ENCODE peak calls at places on chromosomes 13 and 19, in four cellular contexts. A, X, M and I are unnamed samples.

GRCh38 chr19:19434483-19435045 is 29.1 kb downstream of the GATAD2A start:
- DNase-seq in A (no peak), X (peak), M (no peak), I (no peak)

GRCh38 chr19:674282-675151 is 1.7 kb upstream of the FSTL3 start:
- DNase-seq in A (no peak), X (no peak), M (no peak), I (no peak)

GRCh38 chr19:15330801-15331418 is 1.4 kb downstream of the BRD4 start:
- DNase-seq in A (peak), X (no peak), M (peak), I (no peak)

GRCh38 chr13:44498969-44499368 is 77.2 kb downstream of the TSC22D1 start:
- DNase-seq in A (no peak), X (no peak), M (no peak), I (no peak)

GRCh38 chr19:3270908-3271307 is 46.4 kb downstream of the CELF5 start:
- DNase-seq in A (peak), X (no peak), M (no peak), I (no peak)

GRCh38 chr13:21987793-21988192 is 316.9 kb downstream of the FGF9 start:
- DNase-seq in A (no peak), X (no peak), M (no peak), I (no peak)

GRCh38 chr19:39413269-39413902 is 917 bp downstream of the PLEKHG2 start:
- DNase-seq in A (no peak), X (peak), M (peak), I (no peak)

GRCh38 chr19:46609511-46610412 is 8.6 kb downstream of the CALM3 start:
- DNase-seq in A (no peak), X (peak), M (no peak), I (no peak)

GRCh38 chr19:7743425-7743841 is 3.9 kb downstream of the CD209 start:
- DNase-seq in A (no peak), X (peak), M (no peak), I (no peak)

GRCh38 chr13:96710166-96710866 is 284.0 kb downstream of the OXGR1 start:
- DNase-seq in A (no peak), X (no peak), M (no peak), I (no peak)

GRCh38 chr13:40495620-40496001 is 170.8 kb downstream of the FOXO1 start:
- DNase-seq in A (no peak), X (no peak), M (no peak), I (no peak)

GRCh38 chr19:5308471-5309437 is 31.9 kb downstream of the PTPRS start:
- DNase-seq in A (peak), X (peak), M (peak), I (no peak)

GRCh38 chr19:23415034-23415433 is 19.8 kb upstream of the ZNF91 start:
- DNase-seq in A (no peak), X (no peak), M (peak), I (no peak)

GRCh38 chr19:5645409-5645808 is 22.5 kb downstream of the SAFB start:
- DNase-seq in A (no peak), X (peak), M (no peak), I (no peak)

GRCh38 chr19:3655402-3656072 is 28.9 kb upstream of the CACTIN start:
- DNase-seq in A (peak), X (no peak), M (peak), I (no peak)

GRCh38 chr19:22600690-22601648 is 33.2 kb upstream of the ZNF492 start:
- DNase-seq in A (no peak), X (no peak), M (no peak), I (no peak)

GRCh38 chr19:801861-802496 is 4.7 kb downstream of the PTBP1 start:
- DNase-seq in A (no peak), X (peak), M (no peak), I (no peak)

GRCh38 chr13:49643003-49643651 is 14.8 kb downstream of the ARL11 start:
- DNase-seq in A (no peak), X (no peak), M (no peak), I (no peak)

GRCh38 chr13:48585456-48585840 is 52.6 kb upstream of the RCBTB2 start:
- DNase-seq in A (peak), X (no peak), M (peak), I (peak)

GRCh38 chr19:19385900-19386339 is 19.6 kb upstream of the GATAD2A start:
- DNase-seq in A (no peak), X (no peak), M (no peak), I (no peak)

GRCh38 chr13:34506796-34507195 is 435.3 kb upstream of the NBEA start:
- DNase-seq in A (no peak), X (no peak), M (no peak), I (no peak)

GRCh38 chr19:58330458-58330857 is 3.7 kb downstream of the ZSCAN22 start:
- DNase-seq in A (peak), X (no peak), M (no peak), I (no peak)

GRCh38 chr19:21020298-21021227 is at the start of gene ZNF430:
- DNase-seq in A (peak), X (peak), M (peak), I (peak)
- TF ChIP-seq CTCF in A (no peak), X (no peak), M (no peak), I (no peak)

DNA sequence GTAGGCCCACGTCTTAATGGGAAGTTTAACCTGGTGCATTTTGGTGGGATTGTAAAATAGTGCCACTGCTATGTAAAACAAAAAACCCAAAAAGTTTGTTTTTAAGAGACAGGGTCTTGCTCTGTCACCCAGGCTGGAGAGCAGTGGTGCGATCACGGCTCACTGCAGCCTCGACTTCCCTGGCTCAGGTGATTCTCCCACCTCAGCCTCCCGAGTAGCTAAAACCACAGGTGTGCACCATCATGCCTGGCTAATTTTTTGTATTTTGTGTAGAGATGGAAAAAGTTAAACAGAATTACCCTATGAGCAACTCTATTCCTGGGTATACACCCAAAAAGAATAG is 820 bp upstream of the REXO1 start:
- DNase-seq in A (no peak), X (no peak), M (no peak), I (no peak)
- TF ChIP-seq CTCF in A (no peak), X (no peak), M (no peak), I (no peak)

DNA sequence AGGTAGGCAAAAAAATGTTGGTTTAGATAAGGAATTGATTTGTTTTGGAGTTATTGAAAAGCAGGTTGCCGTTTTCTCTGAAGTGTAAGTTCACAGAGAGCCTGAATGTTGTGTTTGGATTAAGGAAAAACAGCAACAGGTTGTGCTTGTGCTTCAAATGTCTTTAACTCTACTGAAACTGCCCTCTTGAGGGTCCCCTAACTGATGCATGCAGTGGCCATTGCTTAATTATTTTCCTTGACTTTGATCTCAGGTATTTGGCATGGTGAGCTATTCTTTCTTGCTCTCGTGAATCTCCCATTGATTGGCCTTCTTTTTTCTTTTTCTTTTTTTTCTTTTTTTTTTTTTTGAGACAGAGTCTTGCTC is 3.2 kb downstream of the GARRE1 start:
- DNase-seq in A (no peak), X (no peak), M (no peak), I (no peak)
- TF ChIP-seq CTCF in A (no peak), X (no peak), M (no peak), I (no peak)

GRCh38 chr13:38872693-38873092 is 117.9 kb downstream of the STOML3 start:
- DNase-seq in A (no peak), X (peak), M (no peak), I (no peak)
- TF ChIP-seq CTCF in A (peak), X (peak), M (no peak), I (peak)

GRCh38 chr19:53596056-53596455 is 35.7 kb upstream of the DPRX start:
- DNase-seq in A (no peak), X (no peak), M (no peak), I (no peak)
- TF ChIP-seq CTCF in A (no peak), X (no peak), M (no peak), I (no peak)